ENCODE peak calls at places on chromosomes 5 and 9, in five cellular contexts. J is LoVo, K is mesenteric fat pad, X is ovary, W is tibial artery. L is an unnamed sample.

GRCh38 chr9:84404095-84404686 is 63.6 kb upstream of the SLC28A3 start:
- DNase-seq in X (no peak), K (no peak), W (no peak), J (no peak), L (peak; percentile 5)

GRCh38 chr9:90841213-90841612 is 39.6 kb downstream of the SYK start:
- DNase-seq in X (no peak), J (no peak), K (no peak), W (no peak), L (no peak)

GRCh38 chr5:157108961-157109360 is at the start of gene HAVCR2:
- DNase-seq in J (no peak), W (peak; percentile 57), K (no peak), X (no peak), L (no peak)

GRCh38 chr5:132190161-132190817 is 37.4 kb downstream of the P4HA2 start:
- DNase-seq in K (no peak), X (no peak), J (peak; percentile 78), W (no peak), L (peak; percentile 76)

GRCh38 chr5:15789661-15790060 is 289.7 kb downstream of the FBXL7 start:
- DNase-seq in W (no peak), K (no peak), X (no peak), J (no peak), L (no peak)

GRCh38 chr5:90932052-90932699 is 373.6 kb downstream of the ADGRV1 start:
- DNase-seq in J (peak; percentile 66), X (no peak), K (no peak), W (peak; percentile 22), L (peak; percentile 48)

GRCh38 chr5:124866355-124867063 is 120.1 kb upstream of the ZNF608 start:
- DNase-seq in K (no peak), X (no peak), W (no peak), J (no peak), L (no peak)

GRCh38 chr9:137728444-137729311 is 109.9 kb downstream of the EHMT1 start:
- DNase-seq in J (no peak), W (no peak), X (no peak), K (peak; percentile 62), L (no peak)

GRCh38 chr9:136326061-136326776 is 1.1 kb upstream of the GPSM1 start:
- DNase-seq in K (no peak), X (peak; percentile 86), W (no peak), J (no peak), L (no peak)

GRCh38 chr9:4721736-4722135 is 19.3 kb downstream of the AK3 start:
- DNase-seq in X (no peak), J (no peak), K (no peak), W (no peak), L (no peak)

L was measured in HepG2.